ENCODE peak calls at places on chromosome 15, in four cellular contexts. U is lower leg skin, A is WERI-Rb-1, Z is mammary epithelial cell. O is an unnamed sample.

GRCh38 chr15:75178171-75178937 is 23.3 kb upstream of the C15orf39 start:
- DNase-seq in A (no peak), Z (no peak), U (no peak), O (no peak)

GRCh38 chr15:37921527-37922385 is 12.7 kb upstream of the TMCO5A start:
- DNase-seq in Z (peak), U (no peak), A (no peak), O (no peak)

GRCh38 chr15:72176743-72177142 is 20.8 kb downstream of the GRAMD2A start:
- DNase-seq in Z (no peak), A (no peak), U (no peak), O (no peak)

GRCh38 chr15:67013696-67014095 is 51.7 kb upstream of the SMAD3 start:
- DNase-seq in A (no peak), U (no peak), Z (peak), O (no peak)

GRCh38 chr15:74655424-74655823 is 39.8 kb downstream of the CLK3 start:
- DNase-seq in U (no peak), Z (no peak), A (no peak), O (no peak)

GRCh38 chr15:68524753-68525584 is 53.8 kb upstream of the CORO2B start:
- DNase-seq in U (no peak), A (no peak), Z (peak), O (no peak)

GRCh38 chr15:78671626-78672211 is 30.7 kb upstream of the CHRNB4 start:
- DNase-seq in U (no peak), A (peak), Z (no peak), O (no peak)

GRCh38 chr15:48582472-48583235 is 62.9 kb downstream of the FBN1 start:
- DNase-seq in Z (peak), U (no peak), A (no peak), O (no peak)

GRCh38 chr15:80246425-80246894 is 5.6 kb downstream of the CTXND1 start:
- DNase-seq in Z (no peak), U (no peak), A (no peak), O (no peak)

GRCh38 chr15:81068516-81068915 is 65.6 kb upstream of the CFAP161 start:
- DNase-seq in A (no peak), Z (no peak), U (no peak), O (no peak)

GRCh38 chr15:82995938-82996337 is 9.9 kb downstream of the RAMAC start:
- DNase-seq in Z (no peak), U (no peak), A (no peak), O (no peak)

GRCh38 chr15:90037961-90038633 is 37.0 kb downstream of the ZNF710 start:
- DNase-seq in A (no peak), U (no peak), Z (peak), O (no peak)

GRCh38 chr15:70632981-70633380 is 130.4 kb downstream of the UACA start:
- DNase-seq in A (no peak), U (no peak), Z (no peak), O (no peak)

GRCh38 chr15:70635895-70636294 is 127.5 kb downstream of the UACA start:
- DNase-seq in A (no peak), U (no peak), Z (no peak), O (no peak)

GRCh38 chr15:70632079-70632850 is 131.1 kb downstream of the UACA start:
- DNase-seq in Z (peak), A (no peak), U (no peak), O (no peak)

GRCh38 chr15:70633394-70633793 is 130.0 kb downstream of the UACA start:
- DNase-seq in Z (no peak), A (no peak), U (no peak), O (no peak)

DNA sequence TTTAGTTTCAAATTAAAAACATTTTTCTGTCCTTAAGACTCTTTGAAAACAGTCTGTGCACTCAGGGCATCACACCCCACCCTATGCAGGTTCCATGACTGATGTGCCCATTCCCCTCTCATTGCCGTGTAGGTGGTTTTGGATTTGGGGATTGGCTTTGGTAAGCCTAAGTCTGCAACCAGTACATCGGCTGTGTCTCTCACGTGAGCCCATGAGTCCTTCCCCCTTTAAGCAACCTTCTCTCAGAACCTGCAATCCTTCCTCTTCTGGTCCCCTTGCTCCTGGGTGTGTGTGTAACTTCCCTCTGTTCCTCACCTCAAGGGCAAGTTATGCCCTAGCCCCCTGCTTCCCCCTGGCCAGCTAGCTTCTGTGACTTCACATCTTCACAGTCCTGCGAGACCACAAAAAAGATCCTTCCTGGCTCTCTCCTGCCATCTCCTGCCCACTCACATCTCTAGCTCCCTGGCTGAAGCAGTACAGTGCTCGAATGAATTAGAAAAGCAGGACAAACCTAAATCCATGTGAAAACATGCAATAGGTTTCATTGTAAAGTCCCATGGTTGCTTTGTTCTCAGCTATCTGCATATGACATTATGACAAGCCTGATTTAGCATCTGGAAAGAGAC is 126.7 kb downstream of the UACA start:
- DNase-seq in Z (peak), U (no peak), A (no peak), O (no peak)
- TF ChIP-seq CTCF in Z (peak), U (no peak), A (peak), O (no peak)

DNA sequence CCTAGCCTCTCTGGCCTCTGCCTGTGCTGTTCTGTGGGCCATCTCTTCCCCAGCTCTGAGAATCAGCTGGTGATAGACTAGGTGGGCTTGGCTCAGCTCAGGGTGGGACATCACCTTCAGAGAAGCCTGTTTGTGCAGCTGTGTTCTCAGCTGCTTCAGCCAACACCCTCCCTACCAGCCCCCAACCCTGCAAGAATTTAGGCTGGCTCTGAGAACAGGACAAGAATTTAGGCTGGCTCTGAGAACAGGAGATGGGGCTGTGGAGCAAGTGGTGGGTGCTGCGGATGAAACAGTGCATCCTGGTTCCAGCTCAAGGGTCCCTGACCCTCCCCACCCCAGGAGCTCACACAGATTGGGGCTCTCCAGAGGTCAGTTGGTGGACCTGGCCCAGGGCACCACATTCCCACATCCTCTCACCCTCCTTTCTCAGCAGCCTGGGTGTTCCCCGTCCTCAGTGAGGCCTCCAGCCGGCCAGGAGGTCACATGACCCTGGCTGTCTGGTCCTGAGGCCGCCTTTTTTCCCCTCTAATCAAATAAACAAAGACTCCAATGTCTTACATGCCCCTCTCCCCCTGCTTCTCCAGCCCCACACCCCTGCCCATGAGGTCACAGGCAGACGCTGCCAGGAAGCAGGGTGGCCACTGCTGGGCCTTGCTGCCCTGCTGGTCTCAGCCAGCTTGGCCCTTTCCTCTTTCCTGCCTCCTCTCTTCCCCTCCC is 14.9 kb downstream of the PLEKHO2 start:
- DNase-seq in U (no peak), A (no peak), Z (no peak), O (no peak)
- TF ChIP-seq CTCF in U (no peak), A (no peak), Z (no peak), O (no peak)

GRCh38 chr15:84749111-84749991 is 959 bp downstream of the ZNF592 start:
- DNase-seq in A (peak), U (peak), Z (peak), O (peak)
- TF ChIP-seq CTCF in A (no peak), U (no peak), Z (no peak), O (no peak)

DNA sequence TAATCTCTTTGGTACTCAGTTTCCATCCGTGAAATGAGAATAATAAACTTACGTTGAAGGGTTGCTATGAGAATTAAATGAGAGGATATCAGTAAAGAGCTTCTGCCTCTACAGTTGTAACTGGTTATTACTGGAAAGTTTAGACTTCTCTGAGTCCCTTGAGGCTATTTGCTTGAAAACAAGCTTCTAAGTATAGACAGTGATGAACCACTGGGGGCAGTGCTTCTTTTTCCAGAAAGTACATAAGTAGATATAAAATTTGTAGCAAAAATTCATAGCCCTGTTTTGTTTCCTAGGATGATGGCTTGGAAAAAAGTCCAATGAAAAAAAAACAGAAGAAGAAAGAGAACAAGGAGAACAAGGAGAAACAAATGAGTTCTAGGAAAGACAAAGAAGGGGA is 87.1 kb downstream of the RGMA start:
- DNase-seq in A (no peak), U (no peak), Z (no peak), O (no peak)
- TF ChIP-seq CTCF in A (no peak), U (no peak), Z (peak), O (peak)

DNA sequence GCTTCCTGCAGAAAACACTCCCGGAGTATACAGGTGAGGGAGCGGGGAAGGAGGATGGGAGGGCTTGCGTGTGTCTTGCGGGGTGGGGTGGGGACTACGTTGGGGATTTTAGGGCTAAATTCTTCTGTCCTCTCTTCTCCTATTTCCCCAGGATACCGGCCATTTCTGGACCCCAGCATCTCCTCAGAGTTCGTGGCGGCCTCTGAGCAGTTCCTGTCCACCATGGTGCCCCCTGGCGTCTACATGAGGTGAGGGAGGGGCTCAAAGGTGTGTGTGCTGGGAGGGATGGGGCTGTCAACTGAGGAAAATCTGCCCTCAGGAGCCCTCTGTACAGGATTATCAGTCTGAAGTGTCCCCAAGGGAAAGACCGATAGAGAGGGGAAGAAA is 6.6 kb downstream of the DUOX1 start:
- DNase-seq in Z (no peak), A (no peak), U (no peak), O (no peak)
- TF ChIP-seq CTCF in Z (no peak), A (peak), U (no peak), O (no peak)

GRCh38 chr15:95142441-95142840 is 911.1 kb downstream of the MCTP2 start:
- DNase-seq in A (no peak), Z (no peak), U (no peak), O (no peak)

GRCh38 chr15:95138604-95139270 is 907.4 kb downstream of the MCTP2 start:
- DNase-seq in U (no peak), A (no peak), Z (no peak), O (no peak)

GRCh38 chr15:95146476-95146875 is 915.1 kb downstream of the MCTP2 start:
- DNase-seq in A (no peak), U (no peak), Z (no peak), O (no peak)

DNA sequence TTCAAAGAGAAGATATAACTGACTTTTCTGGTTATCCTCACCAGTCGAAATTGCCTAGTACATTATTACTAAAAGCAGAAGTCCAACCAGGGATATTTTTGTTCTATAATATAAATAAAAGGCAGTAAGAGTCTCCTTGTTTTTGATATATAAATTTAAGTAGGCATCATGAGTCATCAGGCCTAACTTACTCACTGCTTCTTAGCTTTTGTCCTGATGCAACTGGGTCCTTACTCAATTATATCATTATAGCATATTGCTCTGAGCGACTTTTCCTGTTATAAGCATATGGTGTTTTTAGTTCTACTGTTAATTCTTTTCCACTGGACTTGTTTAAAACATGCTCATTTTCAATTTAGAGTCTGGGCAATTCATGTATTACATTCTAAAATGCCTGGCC is 910.1 kb downstream of the MCTP2 start:
- DNase-seq in A (no peak), U (no peak), Z (peak), O (peak)
- TF ChIP-seq CTCF in A (no peak), U (no peak), Z (no peak), O (no peak)

DNA sequence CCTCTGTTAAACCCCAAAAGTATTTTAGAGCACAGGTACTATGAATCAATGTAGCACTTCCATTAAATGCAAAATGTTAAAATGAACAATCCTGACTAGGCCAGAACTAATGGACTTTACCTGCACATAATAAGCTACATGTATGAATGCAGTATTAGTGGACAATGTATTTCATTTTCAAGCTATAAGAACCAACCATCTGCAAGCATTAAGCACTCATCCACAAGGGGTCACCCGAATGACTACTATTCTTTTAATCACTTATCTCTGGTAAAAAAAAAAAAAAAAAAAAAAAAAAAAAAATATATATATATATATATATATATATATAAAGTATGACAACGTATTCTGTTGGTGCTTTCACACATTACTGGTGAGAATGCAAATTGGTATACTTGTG is 7.2 kb downstream of the HERC1 start:
- DNase-seq in Z (no peak), U (no peak), A (no peak), O (no peak)
- TF ChIP-seq CTCF in Z (no peak), U (no peak), A (peak), O (no peak)

DNA sequence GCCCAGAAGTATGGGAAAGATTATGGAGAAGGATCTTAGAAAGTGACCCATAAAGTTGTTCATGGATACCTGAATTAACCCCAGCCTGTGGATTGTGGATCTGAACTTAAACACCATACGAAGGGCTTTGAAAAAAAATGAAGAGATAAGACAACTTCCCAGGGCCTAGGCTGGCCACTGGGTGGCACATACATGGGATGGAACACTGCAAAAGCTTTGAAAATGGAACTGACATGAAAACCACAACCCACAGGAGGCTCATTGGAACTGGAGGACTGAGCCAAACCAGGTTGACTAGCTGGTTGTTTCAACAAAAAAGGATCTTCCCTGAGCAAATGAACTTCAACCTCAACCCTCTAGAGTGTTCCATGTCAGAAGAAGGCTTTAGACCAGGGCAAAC is 34.5 kb downstream of the FMN1 start:
- DNase-seq in U (no peak), A (no peak), Z (no peak), O (no peak)
- TF ChIP-seq CTCF in U (no peak), A (peak), Z (no peak), O (no peak)